ENCODE peak calls at places on chromosomes 11 and 22, in ten cellular contexts. F is A673, R is IMR-90, U is A549, P is AG04450, B is GM12865, T is GM06990, X is GM12864, K is suprapubic skin, C is AG09309. N is an unnamed sample.

GRCh38 chr22:50169774-50170341 is 673 bp upstream of the PANX2 start:
- DNase-seq in X (no peak), B (peak), C (no peak), F (peak), U (no peak), R (no peak), K (no peak), P (no peak), T (peak), N (no peak)

GRCh38 chr22:26529345-26529744 is 17.1 kb upstream of the TFIP11 start:
- DNase-seq in F (no peak), R (no peak), K (no peak), T (no peak), B (no peak), P (no peak), X (no peak), U (peak), C (no peak), N (peak)

GRCh38 chr11:2912498-2912897 is 16.7 kb downstream of the PHLDA2 start:
- DNase-seq in C (no peak), P (no peak), R (peak), X (no peak), U (peak), T (no peak), B (no peak), K (no peak), F (peak), N (peak)

GRCh38 chr11:44848203-44848962 is 102.3 kb downstream of the TP53I11 start:
- DNase-seq in F (no peak), B (no peak), C (no peak), P (no peak), X (no peak), T (no peak), U (no peak), K (no peak), R (no peak), N (no peak)

GRCh38 chr22:21448627-21449416 is 18.4 kb upstream of the TMEM191C start:
- DNase-seq in B (no peak), U (no peak), F (no peak), P (no peak), T (no peak), C (no peak), X (no peak), R (no peak), K (peak), N (no peak)

GRCh38 chr11:129460714-129461113 is 85.1 kb downstream of the BARX2 start:
- DNase-seq in X (no peak), F (no peak), K (no peak), C (no peak), U (no peak), B (no peak), P (no peak), R (no peak), T (no peak), N (no peak)

GRCh38 chr11:81245791-81246190 is 1487.9 kb downstream of the FAM181B start:
- DNase-seq in F (no peak), R (no peak), K (no peak), U (no peak), T (no peak), B (no peak), C (no peak), P (no peak), X (no peak), N (no peak)

GRCh38 chr11:17510507-17511206 is 33.6 kb downstream of the USH1C start:
- DNase-seq in P (no peak), U (no peak), F (no peak), C (no peak), B (no peak), R (no peak), T (no peak), X (no peak), K (no peak), N (no peak)

GRCh38 chr11:27698872-27699241 is 1.4 kb downstream of the BDNF start:
- DNase-seq in X (peak), B (peak), T (peak), R (peak), K (peak), C (peak), P (peak), F (peak), U (peak), N (peak)

GRCh38 chr22:22926359-22927195 is 39.0 kb downstream of the IGLL5 start:
- DNase-seq in X (no peak), F (no peak), T (no peak), C (no peak), P (no peak), R (no peak), B (no peak), U (no peak), K (no peak), N (no peak)

GRCh38 chr11:33168605-33169240 is 7.4 kb upstream of the CSTF3 start:
- DNase-seq in R (peak), C (no peak), K (no peak), F (no peak), T (no peak), P (no peak), X (no peak), U (no peak), B (no peak), N (peak)

GRCh38 chr11:55819330-55819729 is at the start of gene OR5D18:
- DNase-seq in U (no peak), P (no peak), R (no peak), K (no peak), C (no peak), T (no peak), B (no peak), F (no peak), X (no peak), N (no peak)

GRCh38 chr11:132055296-132055695 is 684.9 kb downstream of the NTM start:
- DNase-seq in F (no peak), B (no peak), C (no peak), T (no peak), P (no peak), X (no peak), R (no peak), U (no peak), K (no peak), N (no peak)

GRCh38 chr11:4441500-4441899 is 7.6 kb upstream of the OR52K2 start:
- DNase-seq in U (no peak), X (no peak), P (no peak), F (no peak), C (no peak), B (no peak), R (no peak), T (no peak), K (no peak), N (no peak)
- H3K4me3 ChIP-seq in U (no peak), X (no peak), P (no peak), F (no peak), C (no peak), B (no peak), R (no peak), T (no peak), K (no peak), N (no peak)

DNA sequence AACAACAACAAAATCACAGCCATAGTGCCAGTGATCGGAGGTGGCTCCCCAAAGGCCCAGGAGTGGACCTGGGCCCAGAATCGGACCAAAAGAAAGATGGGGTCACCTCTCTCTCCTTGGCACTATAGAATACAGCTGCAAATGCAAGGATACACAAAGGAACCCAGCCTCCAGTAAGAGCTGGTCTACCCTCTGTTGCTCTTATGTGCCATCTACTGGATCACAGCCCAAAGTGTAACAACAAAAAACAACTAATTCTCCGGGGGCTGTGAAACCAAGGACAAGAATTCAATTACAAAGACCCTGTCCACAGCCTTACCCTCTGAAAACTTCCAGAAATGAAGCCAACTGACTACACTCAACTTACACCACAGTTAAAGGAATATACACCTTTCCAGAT is 21.6 kb downstream of the OR8G5 start:
- DNase-seq in T (no peak), X (no peak), F (peak), R (no peak), K (no peak), C (no peak), P (no peak), B (no peak), U (no peak), N (no peak)
- TF ChIP-seq CTCF in T (peak), X (no peak), F (peak), R (no peak), K (no peak), C (no peak), P (no peak), B (peak), U (no peak), N (no peak)

DNA sequence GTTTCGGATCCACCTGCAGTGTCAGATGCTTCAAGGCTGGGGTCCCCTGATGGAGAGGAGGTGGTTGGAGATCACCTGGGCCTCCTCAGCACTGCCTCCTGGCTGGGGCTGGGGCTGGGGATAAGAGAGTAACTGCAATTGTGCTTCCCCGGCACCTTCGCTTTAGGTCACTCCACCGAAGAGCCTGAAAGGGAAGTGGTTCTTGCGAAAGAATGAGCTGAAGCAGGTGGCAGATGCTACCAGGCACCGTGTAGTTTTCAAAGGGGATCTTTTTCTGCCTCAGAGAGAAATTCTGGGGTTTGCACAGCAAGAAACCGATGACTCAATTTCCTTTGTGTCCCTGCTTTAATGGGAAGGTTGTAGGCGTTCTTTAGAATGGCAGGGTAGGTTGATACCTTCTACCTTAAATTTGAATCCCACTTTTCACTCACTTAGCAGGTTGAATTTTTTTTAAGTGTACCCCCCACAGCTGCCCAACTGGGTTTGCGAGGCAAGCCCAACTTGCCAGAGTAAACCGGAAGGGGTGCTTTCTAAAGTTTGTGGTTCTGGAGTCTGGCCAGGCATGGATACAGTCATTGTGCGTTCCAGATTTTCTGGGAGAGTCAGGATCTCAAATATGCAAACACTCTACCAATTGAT is 5.3 kb downstream of the CD44 start:
- DNase-seq in T (peak), U (no peak), B (peak), K (peak), F (peak), C (peak), R (peak), P (peak), X (peak), N (peak)
- H3K4me3 ChIP-seq in T (peak), U (peak), B (peak), K (peak), F (no peak), C (peak), R (peak), P (peak), X (peak), N (peak)

DNA sequence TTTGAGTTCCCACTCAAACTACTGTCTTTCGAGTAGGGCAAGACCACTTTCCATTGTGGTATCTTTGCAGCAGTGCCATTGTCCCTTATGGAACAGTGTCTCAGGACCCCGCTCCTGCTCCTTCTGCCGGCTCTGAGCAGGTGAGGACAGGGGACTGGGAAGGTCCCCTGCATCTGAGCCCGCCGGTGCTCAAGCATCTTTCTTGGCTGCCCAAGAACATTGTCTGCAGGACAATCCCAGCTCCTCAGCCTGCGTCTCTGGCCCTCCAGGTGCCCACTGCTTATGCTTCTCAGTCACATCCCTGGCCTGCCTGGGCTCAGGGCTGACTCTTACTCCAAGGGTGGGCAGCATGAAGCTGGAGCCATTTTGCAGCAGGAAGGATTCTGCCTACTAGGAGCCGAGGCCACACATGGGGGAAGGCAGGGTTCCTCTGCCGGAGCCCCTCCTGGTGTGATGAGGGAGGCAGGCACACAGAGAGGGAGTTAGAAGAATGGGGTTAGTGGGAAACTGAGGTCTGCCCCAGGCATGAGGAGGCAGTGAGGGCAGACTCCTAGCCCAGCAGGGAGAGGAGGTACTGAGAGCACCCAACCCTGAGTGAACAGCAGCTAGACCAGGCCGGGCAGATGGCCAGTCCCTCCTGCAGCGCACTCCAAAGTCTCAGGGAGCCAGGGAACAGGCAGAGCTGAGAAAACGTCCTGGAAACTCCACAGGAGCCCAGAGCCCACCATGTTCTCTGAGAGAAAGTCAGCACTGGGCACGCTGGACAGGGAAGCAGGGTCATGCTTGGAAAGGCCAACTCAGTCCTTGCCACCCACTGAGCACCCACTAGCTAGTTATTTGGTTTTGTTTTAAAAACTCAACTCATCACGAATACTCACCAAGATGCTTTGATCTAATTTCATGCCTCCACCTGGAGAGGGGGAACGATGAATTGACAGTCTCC is 7.5 kb upstream of the PPARA start:
- DNase-seq in C (no peak), P (no peak), T (no peak), B (no peak), F (no peak), X (no peak), U (no peak), R (no peak), K (no peak), N (no peak)
- TF ChIP-seq CTCF in C (no peak), P (no peak), T (no peak), B (no peak), F (no peak), X (no peak), U (no peak), R (no peak), K (no peak), N (no peak)

GRCh38 chr22:20020533-20021195 is at the start of gene TANGO2:
- DNase-seq in P (peak), K (peak), F (peak), C (peak), T (peak), R (peak), U (peak), X (peak), B (peak), N (peak)

GRCh38 chr22:20024225-20025087 is 3.5 kb downstream of the TANGO2 start:
- DNase-seq in R (no peak), T (no peak), K (peak), B (no peak), U (no peak), P (no peak), F (no peak), C (no peak), X (no peak), N (no peak)

GRCh38 chr22:20021196-20022181 is 579 bp downstream of the TANGO2 start:
- DNase-seq in K (no peak), R (peak), U (no peak), B (no peak), T (no peak), X (no peak), F (no peak), P (no peak), C (peak), N (peak)

GRCh38 chr22:20023214-20023613 is 2.3 kb downstream of the TANGO2 start:
- DNase-seq in U (no peak), F (no peak), R (no peak), T (no peak), C (no peak), P (no peak), X (no peak), B (no peak), K (no peak), N (no peak)

DNA sequence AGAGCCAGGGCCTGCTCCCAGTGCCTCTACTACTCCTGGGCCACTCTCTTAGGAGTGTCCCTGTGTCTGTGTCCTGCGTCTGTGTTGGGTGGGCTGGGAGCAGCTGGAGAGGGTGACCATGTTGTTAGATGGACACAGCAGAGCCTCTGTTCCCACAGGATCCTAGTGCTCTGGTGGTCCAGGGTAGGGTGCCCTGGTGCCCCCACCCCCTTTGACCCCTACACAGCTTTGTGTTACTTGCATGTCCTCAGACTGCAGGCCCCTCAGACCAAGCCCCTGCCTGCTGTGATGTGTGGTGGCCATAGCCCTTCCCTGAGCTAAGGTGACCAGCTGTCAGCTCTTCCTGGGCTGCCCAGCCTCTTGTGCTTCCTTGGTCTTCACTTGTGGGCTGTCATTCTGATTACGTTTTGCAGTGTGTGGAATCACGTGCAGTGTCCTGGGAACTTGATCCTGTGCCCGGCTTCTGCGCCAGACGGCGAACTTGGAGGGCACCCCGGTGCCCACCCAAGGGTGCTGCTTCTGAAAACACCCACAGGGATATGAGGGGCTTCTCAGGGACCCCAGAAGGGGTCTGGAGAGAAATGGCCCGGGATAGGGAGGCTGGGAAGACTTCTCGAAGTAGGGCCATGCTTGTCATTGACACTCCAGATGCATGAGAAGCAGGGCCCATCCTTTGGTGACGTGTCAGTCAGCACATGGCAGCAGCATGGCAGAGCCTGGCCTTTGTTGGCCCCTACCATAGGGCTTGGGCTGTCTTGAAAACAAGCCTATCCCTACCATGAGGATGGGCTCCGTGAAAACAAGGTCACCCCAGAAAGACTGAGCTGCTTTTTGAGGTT is 1.5 kb downstream of the TANGO2 start:
- DNase-seq in U (no peak), R (no peak), T (no peak), C (no peak), F (no peak), K (no peak), B (no peak), P (no peak), X (no peak), N (no peak)
- H3K4me3 ChIP-seq in U (no peak), R (peak), T (peak), C (peak), F (peak), K (peak), B (peak), P (peak), X (peak), N (peak)

GRCh38 chr11:68822546-68822945 is 19.2 kb downstream of the CPT1A start:
- DNase-seq in F (no peak), K (no peak), B (no peak), T (no peak), X (no peak), P (no peak), U (no peak), R (no peak), C (no peak), N (no peak)

GRCh38 chr11:68827733-68828132 is 14.0 kb downstream of the CPT1A start:
- DNase-seq in R (no peak), C (no peak), U (no peak), F (no peak), P (no peak), K (peak), X (no peak), T (no peak), B (no peak), N (no peak)

GRCh38 chr11:68826726-68827125 is 15.0 kb downstream of the CPT1A start:
- DNase-seq in X (no peak), T (no peak), K (no peak), B (no peak), F (no peak), U (no peak), C (no peak), P (no peak), R (no peak), N (no peak)

GRCh38 chr11:68828155-68828931 is 13.4 kb downstream of the CPT1A start:
- DNase-seq in K (peak), T (no peak), P (no peak), X (no peak), B (no peak), C (no peak), U (no peak), R (no peak), F (no peak), N (no peak)

GRCh38 chr11:68825603-68826002 is 16.1 kb downstream of the CPT1A start:
- DNase-seq in P (no peak), R (no peak), F (no peak), B (no peak), T (no peak), U (peak), K (peak), C (no peak), X (no peak), N (no peak)
- TF ChIP-seq CTCF in P (no peak), R (peak), F (no peak), B (no peak), T (peak), U (peak), K (no peak), C (peak), X (peak), N (no peak)

GRCh38 chr11:121444508-121444907 is 7.6 kb upstream of the SORL1 start:
- DNase-seq in X (no peak), F (no peak), R (no peak), C (no peak), K (no peak), T (no peak), B (no peak), U (no peak), P (no peak), N (no peak)
- H3K4me3 ChIP-seq in X (no peak), F (no peak), R (no peak), C (no peak), K (no peak), T (no peak), B (no peak), U (no peak), P (no peak), N (no peak)

GRCh38 chr11:61892085-61892370 is 683 bp upstream of the FADS3 start:
- DNase-seq in R (no peak), K (no peak), P (no peak), T (no peak), B (no peak), X (no peak), C (no peak), U (no peak), F (no peak), N (no peak)
- TF ChIP-seq CTCF in R (no peak), K (no peak), P (no peak), T (peak), B (no peak), X (peak), C (peak), U (no peak), F (no peak), N (no peak)

GRCh38 chr22:48581206-48581766 is 1246.4 kb downstream of the BRD1 start:
- DNase-seq in F (peak), U (no peak), R (no peak), P (no peak), X (no peak), T (no peak), K (no peak), B (no peak), C (no peak), N (no peak)
- H3K4me3 ChIP-seq in F (peak), U (no peak), R (no peak), P (no peak), X (no peak), T (no peak), K (no peak), B (no peak), C (no peak), N (no peak)

N was measured in AG10803.